ENCODE peak calls at places on chromosomes 13 and 19, in five cellular contexts. N is ascending aorta, G is A549, V is neural progenitor cell, J is adipocyte. M is an unnamed sample.

GRCh38 chr19:17963936-17964691 is 2.8 kb upstream of the KCNN1 start:
- DNase-seq in N (no peak), G (no peak), V (no peak), J (no peak), M (no peak)

GRCh38 chr13:102686024-102686423 is 8.8 kb downstream of the METTL21C start:
- DNase-seq in N (no peak), G (no peak), V (no peak), J (no peak), M (no peak)

GRCh38 chr19:47699360-47699917 is 13.8 kb upstream of the EHD2 start:
- DNase-seq in N (no peak), G (peak; percentile 93), V (peak; percentile 77), J (peak; percentile 60), M (peak; percentile 83)

GRCh38 chr19:14432817-14433453 is at the start of gene PKN1:
- DNase-seq in N (no peak), G (peak; percentile 35), V (peak; percentile 91), J (peak; percentile 77), M (peak; percentile 49)

GRCh38 chr19:38478273-38478971 is 44.9 kb downstream of the RYR1 start:
- DNase-seq in N (no peak), G (peak; percentile 90), V (peak; percentile 65), J (no peak), M (no peak)

GRCh38 chr13:71912524-71912923 is 45.5 kb upstream of the DACH1 start:
- DNase-seq in N (no peak), G (no peak), V (no peak), J (no peak), M (no peak)

GRCh38 chr19:6076675-6077463 is 33.4 kb downstream of the RFX2 start:
- DNase-seq in N (peak; percentile 71), G (no peak), V (no peak), J (peak; percentile 93), M (no peak)

GRCh38 chr13:23918208-23918607 is 20.9 kb upstream of the C1QTNF9B start:
- DNase-seq in N (no peak), G (no peak), V (no peak), J (no peak), M (no peak)

GRCh38 chr13:20426766-20427448 is 98.8 kb downstream of the CRYL1 start:
- DNase-seq in N (no peak), G (no peak), V (no peak), J (no peak), M (no peak)

GRCh38 chr13:102443234-102443633 is 41.4 kb upstream of the FGF14 start:
- DNase-seq in N (no peak), G (no peak), V (no peak), J (no peak), M (no peak)

GRCh38 chr13:91056746-91057145 is 290.7 kb upstream of the MIR17HG start:
- DNase-seq in N (no peak), G (no peak), V (no peak), J (no peak), M (no peak)

GRCh38 chr19:13207237-13208130 is 57.3 kb downstream of the IER2 start:
- DNase-seq in N (no peak), G (no peak), V (peak; percentile 45), J (no peak), M (no peak)

GRCh38 chr19:15780595-15781418 is 6.7 kb upstream of the OR10H5 start:
- DNase-seq in N (no peak), G (no peak), V (no peak), J (no peak), M (peak; percentile 12)
- H3K4me3 ChIP-seq in N (no peak overlapping the region), G (no peak overlapping the region), V (no peak overlapping the region), J (no peak overlapping the region), M (no peak overlapping the region)

GRCh38 chr19:49152218-49152550 is 3.0 kb downstream of the HRC start:
- DNase-seq in N (no peak), G (no peak), V (no peak), J (no peak), M (peak; percentile 31)

GRCh38 chr19:49149652-49150105 is 5.5 kb downstream of the HRC start:
- DNase-seq in N (peak; percentile 88), G (peak; percentile 82), V (peak; percentile 92), J (peak; percentile 91), M (peak; percentile 69)

GRCh38 chr19:49151339-49152217 is 3.6 kb downstream of the HRC start:
- DNase-seq in N (peak; percentile 80), G (peak; percentile 87), V (peak; percentile 89), J (peak; percentile 70), M (peak; percentile 89)

GRCh38 chr19:49150106-49150943 is 4.9 kb downstream of the HRC start:
- DNase-seq in N (peak; percentile 89), G (peak; percentile 91), V (peak; percentile 94), J (peak; percentile 92), M (peak; percentile 92)

DNA sequence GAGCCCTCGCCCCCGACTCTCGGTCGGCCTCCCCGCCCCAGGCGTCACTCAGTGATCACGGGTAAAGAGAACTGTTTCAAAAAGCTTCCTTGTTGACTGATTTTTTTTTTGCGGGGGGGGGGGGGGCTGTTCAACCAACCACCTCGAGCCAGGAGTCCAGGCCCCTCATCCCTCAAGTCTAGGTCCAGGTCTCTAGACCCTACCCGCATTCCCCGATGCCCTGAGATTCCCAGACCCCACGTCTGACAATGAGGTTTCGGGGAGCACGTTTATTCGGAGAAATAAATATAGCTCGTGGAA is 4.3 kb downstream of the HRC start:
- DNase-seq in N (no peak), G (no peak), V (no peak), J (no peak), M (no peak)
- H3K4me1 ChIP-seq in N (peaks cover 20% of the 10 kb centered on the region), G (peaks cover 26% of the 10 kb centered on the region), V (peaks cover 24% of the 10 kb centered on the region), J (peaks cover 22% of the 10 kb centered on the region), M (peaks cover 6% of the 10 kb centered on the region)

GRCh38 chr19:40802300-40803169 is 3.5 kb downstream of the EGLN2 start:
- DNase-seq in N (no peak), G (no peak), V (no peak), J (no peak), M (peak; percentile 29)
- H3K4me3 ChIP-seq in N (peak overlapping the region; percentile 99), G (no peak overlapping the region), V (no peak overlapping the region), J (peak overlapping the region; percentile 96), M (no peak overlapping the region)

DNA sequence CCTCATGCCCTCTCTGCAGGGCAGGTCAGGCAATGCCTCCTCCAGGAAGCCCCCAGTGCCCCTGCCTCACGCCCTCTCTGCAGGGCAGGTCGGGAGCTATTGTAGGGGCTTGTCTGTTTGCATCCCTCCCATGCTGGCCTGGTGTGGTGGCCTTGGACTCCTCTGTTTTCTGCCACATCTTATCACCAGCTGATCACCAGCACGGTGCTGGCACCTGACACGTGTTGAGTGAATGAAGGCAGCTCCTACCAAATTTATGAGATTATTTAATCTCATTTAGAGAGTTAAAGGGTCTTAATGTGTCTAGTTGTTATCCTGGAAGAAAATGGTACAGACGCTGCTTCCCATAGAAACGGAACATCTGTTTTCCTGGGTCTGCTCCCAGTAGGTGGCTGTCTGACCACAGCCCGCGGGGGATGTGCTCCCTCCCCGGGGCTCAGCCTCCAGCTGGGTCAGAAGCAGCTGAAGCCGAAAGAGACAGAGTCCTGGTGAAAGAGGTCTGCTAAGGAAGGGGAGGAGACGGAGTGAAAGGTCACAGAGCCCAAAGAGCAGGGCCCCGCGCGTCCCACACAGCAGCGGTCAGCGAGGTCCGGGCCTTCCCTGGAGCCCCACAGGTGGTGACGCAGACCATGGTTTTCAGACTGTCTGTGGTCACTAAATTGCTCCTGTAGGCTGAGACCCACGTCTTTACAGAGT is 51.7 kb upstream of the C13orf46 start:
- DNase-seq in N (no peak), G (no peak), V (peak; percentile 38), J (peak; percentile 24), M (no peak)
- H3K4me1 ChIP-seq in N (peaks cover 19% of the 10 kb centered on the region), G (no peaks in the 10 kb centered on the region), V (peaks cover 13% of the 10 kb centered on the region), J (peaks cover 31% of the 10 kb centered on the region), M (no peaks in the 10 kb centered on the region)

GRCh38 chr13:34805347-34805746 is 136.7 kb upstream of the NBEA start:
- DNase-seq in N (no peak), G (no peak), V (no peak), J (peak; percentile 15), M (no peak)

GRCh38 chr13:34808649-34809048 is 133.4 kb upstream of the NBEA start:
- DNase-seq in N (no peak), G (no peak), V (no peak), J (no peak), M (no peak)

GRCh38 chr13:34803756-34804155 is 138.3 kb upstream of the NBEA start:
- DNase-seq in N (no peak), G (no peak), V (no peak), J (no peak), M (no peak)
- H3K4me3 ChIP-seq in N (no peak overlapping the region), G (no peak overlapping the region), V (no peak overlapping the region), J (no peak overlapping the region), M (no peak overlapping the region)

GRCh38 chr13:33743438-33744368 is 74.2 kb upstream of the RFC3 start:
- DNase-seq in N (no peak), G (no peak), V (no peak), J (no peak), M (no peak)

GRCh38 chr13:33739254-33739653 is 78.7 kb upstream of the RFC3 start:
- DNase-seq in N (no peak), G (no peak), V (no peak), J (no peak), M (no peak)

GRCh38 chr13:33744589-33745369 is 73.2 kb upstream of the RFC3 start:
- DNase-seq in N (no peak), G (no peak), V (no peak), J (peak; percentile 53), M (peak; percentile 24)

GRCh38 chr13:33740134-33740538 is 77.8 kb upstream of the RFC3 start:
- DNase-seq in N (no peak), G (no peak), V (no peak), J (peak; percentile 70), M (no peak)

GRCh38 chr13:33742321-33742720 is 75.6 kb upstream of the RFC3 start:
- DNase-seq in N (no peak), G (no peak), V (no peak), J (no peak), M (no peak)
- H3K4me1 ChIP-seq in N (no peaks in the 10 kb centered on the region), G (no peaks in the 10 kb centered on the region), V (peaks cover 6% of the 10 kb centered on the region), J (peaks cover 9% of the 10 kb centered on the region), M (peaks cover 17% of the 10 kb centered on the region)

DNA sequence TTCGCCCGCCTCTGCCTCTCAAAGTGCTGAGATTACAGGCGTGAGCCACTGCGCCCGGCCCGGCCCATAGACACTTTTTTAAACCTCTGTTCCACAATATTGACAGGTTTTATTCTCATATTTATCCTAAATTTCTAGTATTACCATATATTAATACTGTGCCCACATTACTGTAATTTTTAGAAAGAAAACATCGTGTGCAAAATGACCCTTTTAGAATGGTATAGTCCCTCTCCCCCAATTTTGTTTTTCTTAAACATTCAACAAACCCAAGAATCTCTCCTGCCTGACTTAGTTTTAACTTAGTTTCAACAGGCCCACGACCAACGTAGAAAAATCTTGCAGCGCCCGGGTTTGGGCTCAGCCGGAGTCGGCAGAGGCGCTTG is 9.1 kb downstream of the CDX2 start:
- DNase-seq in N (no peak), G (no peak), V (no peak), J (no peak), M (no peak)
- H3K4me3 ChIP-seq in N (peak overlapping the region; percentile 46), G (peak overlapping the region; percentile 58), V (peak overlapping the region; percentile 25), J (peak overlapping the region; percentile 62), M (no peak overlapping the region)

DNA sequence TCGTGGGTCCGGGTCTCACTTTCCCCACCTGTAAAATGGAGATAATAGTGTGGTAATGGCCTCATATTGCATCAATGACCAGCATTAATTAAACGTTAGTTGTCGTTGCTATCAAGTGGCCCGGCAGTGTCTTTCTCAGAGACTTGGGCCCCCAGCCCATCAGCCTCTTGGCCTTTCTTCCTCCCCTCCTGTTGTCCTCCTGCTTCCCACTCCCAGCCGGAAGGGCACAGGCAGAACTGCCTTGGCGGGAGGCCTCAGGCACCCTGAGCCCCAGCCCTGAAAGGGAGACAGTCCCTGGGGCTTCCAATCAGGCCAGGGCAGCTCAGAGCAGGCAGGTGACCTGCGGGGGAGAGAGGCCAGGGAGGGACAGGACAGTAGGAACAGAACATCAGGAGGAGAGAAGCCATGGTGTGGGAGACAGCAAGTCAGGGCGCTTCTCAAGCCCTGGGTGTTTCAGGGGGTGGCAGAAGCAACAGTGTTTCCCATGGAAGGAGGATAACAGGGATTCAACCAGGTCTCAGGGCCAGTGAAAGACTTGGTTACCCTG is 4.6 kb downstream of the MARK4 start:
- DNase-seq in N (no peak), G (no peak), V (no peak), J (no peak), M (no peak)
- H3K4me1 ChIP-seq in N (peaks cover 18% of the 10 kb centered on the region), G (peaks cover 2% of the 10 kb centered on the region), V (peaks cover 8% of the 10 kb centered on the region), J (peaks cover 11% of the 10 kb centered on the region), M (peaks cover 3% of the 10 kb centered on the region)

M was measured in pancreas.